ENCODE peak calls at places on chromosomes 16 and 17, in six cellular contexts. F is HCT116, G is A549, Z is esophagus squamous epithelium, E is IMR-90, B is thyroid gland. K is an unnamed sample. For H3K9me3, the result is how much of the 10 kb centered on the place peaks cover.

GRCh38 chr16:1108299-1109252 is 12.5 kb upstream of the C1QTNF8 start:
- DNase-seq in F (no peak), G (no peak), Z (no peak), E (peak), B (peak), K (peak)

GRCh38 chr17:74981979-74982662 is 5.3 kb upstream of the CDR2L start:
- DNase-seq in F (peak), G (peak), Z (no peak), E (peak), B (peak), K (peak)

GRCh38 chr17:4706121-4706520 is 2.2 kb upstream of the PELP1 start:
- DNase-seq in F (no peak), G (no peak), Z (no peak), E (peak), B (no peak), K (no peak)

GRCh38 chr16:13873835-13874438 is 46.0 kb upstream of the ERCC4 start:
- DNase-seq in F (peak), G (peak), Z (no peak), E (peak), B (no peak), K (no peak)

GRCh38 chr16:73179671-73180370 is 131.9 kb upstream of the ZFHX3 start:
- DNase-seq in F (no peak), G (no peak), Z (no peak), E (no peak), B (no peak), K (no peak)

GRCh38 chr17:48903401-48903800 is 4.8 kb upstream of the UBE2Z start:
- DNase-seq in F (no peak), G (no peak), Z (no peak), E (no peak), B (no peak), K (no peak)

GRCh38 chr17:65794572-65794971 is 233.1 kb upstream of the AXIN2 start:
- DNase-seq in F (peak), G (peak), Z (no peak), E (peak), B (no peak), K (peak)

GRCh38 chr16:65372171-65372570 is 250.3 kb upstream of the CDH11 start:
- DNase-seq in F (no peak), G (no peak), Z (no peak), E (no peak), B (no peak), K (no peak)

GRCh38 chr17:18851206-18851605 is 6.7 kb upstream of the PRPSAP2 start:
- DNase-seq in F (no peak), G (peak), Z (no peak), E (no peak), B (no peak), K (no peak)

GRCh38 chr17:6775871-6776405 is at the start of gene FBXO39:
- DNase-seq in F (no peak), G (no peak), Z (no peak), E (no peak), B (no peak), K (no peak)

GRCh38 chr17:27456681-27457404 is 595 bp downstream of the KSR1 start:
- DNase-seq in F (no peak), G (no peak), Z (no peak), E (no peak), B (peak), K (no peak)

GRCh38 chr16:73711441-73712080 is 585.1 kb upstream of the PSMD7 start:
- DNase-seq in F (no peak), G (no peak), Z (no peak), E (no peak), B (no peak), K (no peak)

GRCh38 chr16:84704253-84704652 is 4.5 kb downstream of the USP10 start:
- DNase-seq in F (no peak), G (no peak), Z (no peak), E (no peak), B (no peak), K (no peak)

GRCh38 chr17:39926588-39927100 is 757 bp downstream of the ORMDL3 start:
- DNase-seq in F (no peak), G (no peak), Z (no peak), E (no peak), B (peak), K (peak)

GRCh38 chr17:35129973-35130351 is 8.5 kb downstream of the FNDC8 start:
- DNase-seq in F (no peak), G (no peak), Z (no peak), E (peak), B (no peak), K (no peak)

GRCh38 chr17:36482611-36483504 is 3.6 kb upstream of the ZNHIT3 start:
- DNase-seq in F (peak), G (peak), Z (no peak), E (peak), B (peak), K (peak)

GRCh38 chr16:56988948-56989945 is at the start of gene NLRC5:
- DNase-seq in F (peak), G (peak), Z (peak), E (peak), B (peak), K (peak)
- TF ChIP-seq POLR2A in F (peak), G (no peak), Z (peak), E (no peak), B (peak), K (peak)

GRCh38 chr16:63928421-63928820 is 1193.4 kb downstream of the CDH11 start:
- DNase-seq in F (no peak), G (no peak), Z (no peak), E (no peak), B (no peak), K (no peak)
- H3K9me3 ChIP-seq in F (under half), G (under half), Z (under half), E (under half), B (under half), K (under half)

GRCh38 chr16:68265078-68265925 is 976 bp downstream of the SLC7A6 start:
- DNase-seq in F (peak), G (peak), Z (no peak), E (peak), B (peak), K (peak)
- TF ChIP-seq POLR2A in F (no peak), G (peak), Z (peak), E (peak), B (peak), K (no peak)

GRCh38 chr16:31785126-31785525 is 88.5 kb upstream of the ZNF267 start:
- DNase-seq in F (no peak), G (no peak), Z (no peak), E (no peak), B (no peak), K (no peak)

GRCh38 chr16:31780342-31780741 is 93.3 kb upstream of the ZNF267 start:
- DNase-seq in F (no peak), G (no peak), Z (no peak), E (no peak), B (no peak), K (no peak)
- H3K9me3 ChIP-seq in F (under half), G (under half), Z (half or more), E (under half), B (under half), K (under half)

GRCh38 chr16:30076276-30076791 is 540 bp downstream of the PPP4C start:
- DNase-seq in F (no peak), G (no peak), Z (no peak), E (no peak), B (no peak), K (no peak)

GRCh38 chr16:30079480-30079879 is 3.7 kb downstream of the PPP4C start:
- DNase-seq in F (no peak), G (no peak), Z (no peak), E (no peak), B (no peak), K (no peak)

GRCh38 chr16:30077656-30078055 is 1.9 kb downstream of the PPP4C start:
- DNase-seq in F (no peak), G (no peak), Z (no peak), E (peak), B (no peak), K (no peak)

GRCh38 chr16:30078744-30079143 is 3.0 kb downstream of the PPP4C start:
- DNase-seq in F (no peak), G (no peak), Z (no peak), E (no peak), B (no peak), K (no peak)

GRCh38 chr16:30075503-30076275 is at the start of gene PPP4C:
- DNase-seq in F (peak), G (peak), Z (no peak), E (peak), B (peak), K (peak)
- TF ChIP-seq POLR2A in F (peak), G (peak), Z (peak), E (peak), B (peak), K (peak)

DNA sequence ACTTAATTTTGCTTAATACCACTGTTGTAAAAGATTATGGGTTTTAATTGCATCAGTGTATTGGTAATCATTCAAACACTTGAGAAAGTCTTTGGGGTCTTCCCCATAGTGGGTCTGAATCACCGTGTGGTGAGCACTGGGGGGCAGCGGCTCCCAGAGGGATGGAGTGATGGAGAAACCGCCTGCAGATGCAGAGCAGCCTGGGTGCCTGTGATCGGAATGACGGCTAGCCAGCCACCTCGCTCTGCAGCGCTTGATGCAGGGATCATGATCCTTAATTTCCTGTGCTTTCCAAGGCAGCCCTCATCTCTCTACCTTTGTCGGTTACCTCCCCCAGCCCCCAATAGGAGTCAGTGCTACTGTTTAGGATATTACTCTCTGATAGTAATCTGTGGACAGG is 135.5 kb downstream of the MSI2 start:
- DNase-seq in F (no peak), G (no peak), Z (no peak), E (no peak), B (no peak), K (no peak)
- H3K9me3 ChIP-seq in F (under half), G (under half), Z (under half), E (under half), B (under half), K (under half)

DNA sequence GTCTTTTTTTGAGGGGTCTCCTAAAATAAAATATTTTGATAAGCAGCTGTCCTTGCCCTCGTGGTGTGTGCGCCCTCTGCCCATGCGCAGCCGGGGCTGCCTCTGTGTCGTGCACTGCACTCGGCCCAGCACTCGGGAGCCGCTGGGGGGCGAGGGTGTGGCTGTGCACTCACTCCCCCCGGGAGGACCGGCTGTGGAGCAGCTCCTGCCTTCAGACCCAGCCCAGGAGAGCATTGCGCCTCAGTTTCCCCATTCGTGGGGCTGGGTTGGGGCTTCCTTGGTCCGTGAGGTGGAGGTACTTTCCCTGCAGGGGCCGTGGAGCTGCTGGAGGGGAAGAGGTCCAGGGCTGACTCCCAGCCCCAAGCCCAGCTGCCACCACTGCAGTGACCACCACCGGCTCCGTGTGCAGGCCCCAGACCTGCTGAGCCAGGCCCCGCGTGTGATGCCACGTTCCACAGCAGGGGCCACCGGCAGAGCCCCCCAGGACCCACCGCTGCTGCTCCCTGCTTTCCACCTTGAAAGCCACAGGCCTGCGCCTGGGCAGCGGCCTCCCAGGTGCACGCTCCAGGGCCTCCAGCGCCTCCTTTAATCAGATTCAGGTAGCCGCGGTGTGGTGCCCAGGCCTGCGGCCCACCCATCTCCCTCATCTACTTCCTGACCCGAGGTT is 6.3 kb upstream of the IL17C start:
- DNase-seq in F (no peak), G (no peak), Z (no peak), E (no peak), B (no peak), K (no peak)
- TF ChIP-seq POLR2A in F (no peak), G (no peak), Z (no peak), E (no peak), B (no peak), K (no peak)

GRCh38 chr16:3317315-3317999 is 12.2 kb downstream of the ZNF75A start:
- DNase-seq in F (no peak), G (peak), Z (no peak), E (peak), B (no peak), K (no peak)
- H3K9me3 ChIP-seq in F (under half), G (half or more), Z (half or more), E (half or more), B (under half), K (under half)

GRCh38 chr16:10940501-10941079 is 1.7 kb downstream of the DEXI start:
- DNase-seq in F (no peak), G (no peak), Z (no peak), E (peak), B (peak), K (no peak)

GRCh38 chr16:10941127-10941933 is 938 bp downstream of the DEXI start:
- DNase-seq in F (no peak), G (no peak), Z (no peak), E (no peak), B (no peak), K (no peak)

GRCh38 chr16:10945065-10945787 is 862 bp downstream of the CLEC16A start:
- DNase-seq in F (no peak), G (no peak), Z (no peak), E (no peak), B (no peak), K (no peak)

GRCh38 chr16:10944249-10945064 is at the start of gene CLEC16A:
- DNase-seq in F (peak), G (peak), Z (peak), E (peak), B (peak), K (peak)

DNA sequence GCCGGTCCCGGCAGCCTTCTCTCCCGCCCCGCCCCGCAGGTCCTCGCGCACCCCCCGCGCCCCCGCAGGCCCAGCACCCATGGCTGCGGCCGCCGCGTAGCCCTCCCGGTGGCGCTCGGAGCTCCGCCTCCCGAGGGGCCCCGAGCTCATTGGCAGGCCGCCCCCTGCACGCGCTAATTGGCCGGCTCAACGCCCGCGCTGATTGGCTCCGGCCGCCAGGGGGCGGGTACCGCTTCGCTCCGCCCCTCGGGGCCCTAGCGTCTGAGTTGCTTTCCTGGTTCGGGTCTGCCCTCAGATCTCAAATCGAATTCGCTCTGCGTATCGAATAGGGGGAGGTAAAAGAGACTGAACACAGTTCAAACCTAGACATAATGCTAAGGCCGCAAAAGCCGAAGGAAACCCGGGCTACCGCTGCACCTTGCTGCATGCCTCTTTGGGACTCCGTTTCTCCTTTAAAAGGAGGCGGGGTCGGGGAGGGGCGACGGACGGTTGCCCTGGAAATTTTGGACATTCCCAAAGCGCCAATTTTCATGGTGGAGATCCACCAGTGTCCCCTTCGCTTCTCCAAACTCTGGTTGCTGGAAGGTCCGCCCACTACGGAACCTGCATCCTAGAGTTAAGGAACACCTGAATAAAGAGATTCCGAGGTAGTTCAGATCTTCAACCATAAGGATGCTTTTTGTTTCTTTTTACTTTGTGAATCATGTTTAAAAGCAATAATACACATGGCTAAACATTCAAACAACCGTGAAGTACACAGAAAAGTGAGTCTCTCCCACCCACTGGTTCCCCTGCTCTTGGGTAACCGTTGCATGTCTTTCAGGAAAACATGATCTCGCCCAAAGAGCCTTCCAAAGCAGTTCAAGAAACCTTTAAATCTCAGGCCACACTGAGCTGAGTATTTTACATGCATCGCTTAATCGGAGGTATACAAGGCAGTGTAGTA is at the start of gene DEXI:
- DNase-seq in F (peak), G (peak), Z (peak), E (peak), B (peak), K (peak)
- TF ChIP-seq POLR2A in F (no peak), G (peak), Z (peak), E (no peak), B (peak), K (peak)

K was measured in body of pancreas.